ENCODE peak calls at places on chromosome 14, in ten cellular contexts. H is cardiac muscle cell, Y is heart left ventricle, P is A549, R is thoracic aorta, L is pancreas, G is upper lobe of right lung, I is lower lobe of right lung, Z is Panc1, A is tibial artery. S is an unnamed sample.

GRCh38 chr14:71403673-71404072 is 496.4 kb downstream of the PCNX1 start:
- DNase-seq in H (no peak), I (no peak), L (no peak), A (no peak), Y (no peak), R (no peak), Z (no peak), P (no peak), G (no peak), S (no peak)

GRCh38 chr14:66140213-66140918 is 345.8 kb upstream of the CCDC196 start:
- DNase-seq in R (no peak), P (no peak), L (no peak), Y (no peak), A (no peak), I (no peak), H (no peak), Z (no peak), G (no peak), S (no peak)

GRCh38 chr14:102917469-102918211 is 4.8 kb upstream of the AMN start:
- DNase-seq in P (peak; percentile 52), A (peak; percentile 65), Y (no peak), R (no peak), L (no peak), I (peak; percentile 66), Z (no peak), H (peak; percentile 75), G (peak; percentile 80), S (no peak)

GRCh38 chr14:101561145-101561896 is at the start of gene DIO3:
- DNase-seq in P (no peak), G (no peak), R (no peak), L (no peak), I (peak; percentile 37), Z (no peak), Y (no peak), A (peak; percentile 56), H (peak; percentile 93), S (no peak)

GRCh38 chr14:24441904-24442239 is 704 bp downstream of the SDR39U1 start:
- DNase-seq in R (no peak), L (no peak), G (no peak), Z (no peak), A (no peak), H (no peak), P (peak; percentile 66), Y (no peak), I (no peak), S (no peak)

GRCh38 chr14:92973265-92973797 is 50.4 kb downstream of the CHGA start:
- DNase-seq in A (peak; percentile 68), L (no peak), Y (peak; percentile 79), H (peak; percentile 62), P (no peak), G (peak; percentile 81), I (peak; percentile 76), R (peak; percentile 26), Z (no peak), S (peak; percentile 58)

GRCh38 chr14:36471431-36471830 is 48.6 kb downstream of the NKX2-1 start:
- DNase-seq in G (no peak), Y (no peak), H (no peak), I (no peak), L (no peak), Z (no peak), P (no peak), R (no peak), A (no peak), S (no peak)

GRCh38 chr14:51328089-51328941 is 88.3 kb downstream of the TMX1 start:
- DNase-seq in L (no peak), P (no peak), R (no peak), I (no peak), Y (no peak), Z (no peak), G (no peak), A (no peak), H (no peak), S (no peak)

GRCh38 chr14:59507063-59507751 is 22.9 kb downstream of the JKAMP start:
- DNase-seq in Y (peak; percentile 17), I (no peak), L (peak; percentile 16), R (peak; percentile 4), P (peak; percentile 45), G (no peak), A (peak; percentile 42), Z (peak; percentile 55), H (peak; percentile 72), S (no peak)
- TF ChIP-seq CTCF in Y (peak; percentile 64), I (peak; percentile 72), L (peak; percentile 62), R (peak; percentile 90), P (peak; percentile 57), G (peak; percentile 74), A (peak; percentile 89), Z (peak; percentile 86), H (peak; percentile 98), S (peak; percentile 60)

DNA sequence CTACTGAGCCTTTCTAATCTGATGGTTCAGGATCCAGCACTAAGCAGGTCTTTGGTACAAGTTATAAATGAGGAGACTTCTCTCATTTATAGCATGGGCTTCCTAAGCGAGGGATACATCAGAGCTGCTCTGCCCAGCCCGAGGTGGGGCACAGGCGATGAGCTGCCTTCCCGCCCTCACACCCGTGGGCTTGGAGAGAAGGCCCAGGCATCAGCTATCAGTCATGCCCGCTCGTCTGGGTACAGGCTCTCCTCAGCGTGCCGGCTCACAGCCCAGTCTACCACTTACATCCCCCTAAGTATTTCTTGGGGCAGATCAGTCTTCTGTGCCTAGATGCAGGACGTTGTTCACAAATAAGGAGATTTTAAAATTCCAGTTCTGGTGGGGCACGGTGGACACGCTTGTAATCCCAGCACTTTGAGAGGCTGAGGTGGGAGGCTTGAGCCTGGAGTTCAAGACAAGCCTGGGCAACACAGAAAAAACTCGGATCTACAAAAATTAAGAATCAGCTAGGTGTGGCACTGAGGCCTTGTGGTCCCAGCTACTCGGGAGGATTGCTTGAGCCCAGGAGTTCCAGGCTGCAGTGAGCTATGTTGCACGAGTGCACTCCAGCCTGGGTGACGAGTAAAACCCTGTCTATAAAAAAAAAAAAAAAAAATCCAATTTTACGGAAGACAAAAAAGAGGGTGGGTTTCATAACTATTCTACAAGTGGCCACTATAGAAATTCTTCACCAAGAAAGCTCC is 57.0 kb downstream of the CCDC88C start:
- DNase-seq in R (no peak), P (no peak), A (no peak), Z (no peak), H (no peak), G (no peak), L (no peak), Y (no peak), I (no peak), S (peak; percentile 63)
- H3K4me1 ChIP-seq in R (no peaks in the 10 kb centered on the region), P (no peaks in the 10 kb centered on the region), A (no peaks in the 10 kb centered on the region), Z (peaks cover 27% of the 10 kb centered on the region), H (no peaks in the 10 kb centered on the region), G (peaks cover 33% of the 10 kb centered on the region), L (no peaks in the 10 kb centered on the region), Y (no peaks in the 10 kb centered on the region), I (peaks cover 49% of the 10 kb centered on the region), S (peaks cover 63% of the 10 kb centered on the region)

GRCh38 chr14:104692261-104692938 is 3.0 kb downstream of the INF2 start:
- DNase-seq in Y (no peak), P (no peak), R (no peak), Z (no peak), G (no peak), L (no peak), H (no peak), A (no peak), I (no peak), S (peak; percentile 74)

GRCh38 chr14:104694991-104695659 is 5.7 kb downstream of the INF2 start:
- DNase-seq in I (no peak), Y (peak; percentile 74), R (no peak), G (no peak), A (no peak), Z (no peak), L (no peak), H (no peak), P (no peak), S (no peak)

GRCh38 chr14:104694475-104694950 is 5.1 kb downstream of the INF2 start:
- DNase-seq in I (no peak), L (no peak), P (no peak), Y (no peak), Z (no peak), A (no peak), H (no peak), R (no peak), G (no peak), S (peak; percentile 65)

GRCh38 chr14:104692939-104693315 is 3.5 kb downstream of the INF2 start:
- DNase-seq in L (no peak), A (no peak), I (no peak), H (no peak), R (no peak), Z (no peak), Y (no peak), G (no peak), P (no peak), S (no peak)

DNA sequence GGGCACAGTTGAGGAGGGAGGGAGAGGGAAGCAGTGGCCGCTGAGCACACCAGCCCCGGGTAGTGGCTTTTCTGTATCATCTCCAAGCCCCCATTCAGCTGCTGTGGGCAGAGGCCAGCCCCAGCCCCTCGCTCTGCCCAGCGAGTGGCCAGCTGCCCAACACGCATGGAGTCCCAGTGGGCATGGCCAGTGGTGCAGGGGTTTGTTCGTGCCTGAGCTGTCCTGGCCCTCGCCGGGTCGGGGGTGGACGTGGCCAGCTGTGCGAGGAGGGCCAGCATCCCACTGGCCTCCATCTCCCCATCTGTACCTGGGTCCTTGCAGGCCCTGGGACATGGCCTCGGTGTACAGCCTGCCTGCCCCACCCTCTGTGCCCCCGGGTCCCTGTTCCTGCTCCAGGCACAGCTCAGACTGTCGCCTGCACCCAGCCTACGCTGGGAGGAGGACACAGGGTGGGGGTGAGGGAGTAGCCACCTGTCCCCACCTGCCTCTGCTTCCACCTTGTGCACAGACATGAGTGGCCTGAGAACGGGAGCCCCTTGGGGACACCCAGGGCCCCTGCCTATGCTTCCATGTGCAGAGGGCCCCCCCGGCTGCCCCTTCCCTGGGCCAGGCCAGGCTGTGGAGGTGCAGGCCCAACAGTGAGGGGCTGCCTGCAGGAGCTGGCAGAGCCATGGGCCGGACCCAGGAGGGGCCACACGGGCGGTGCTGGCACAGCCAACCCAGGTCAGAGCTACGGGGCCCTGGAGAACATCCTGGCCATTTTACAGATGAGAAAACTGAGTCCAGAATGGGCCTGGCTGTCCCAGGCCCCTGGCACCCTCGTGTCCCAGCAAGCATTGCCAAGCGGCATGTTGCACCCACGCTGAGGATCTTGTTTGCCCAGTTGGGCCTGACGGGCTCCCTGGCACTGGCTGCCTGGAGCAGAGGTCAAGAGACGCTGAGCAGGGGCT is 4.3 kb downstream of the INF2 start:
- DNase-seq in A (no peak), I (no peak), H (no peak), Y (no peak), Z (no peak), L (no peak), G (no peak), P (no peak), R (no peak), S (peak; percentile 76)
- H3K27ac ChIP-seq in A (peak overlapping the region; percentile 88), I (no peak overlapping the region), H (no peak overlapping the region), Y (no peak overlapping the region), Z (peak overlapping the region; percentile 88), L (no peak overlapping the region), G (no peak overlapping the region), P (no peak overlapping the region), R (no peak overlapping the region), S (no peak overlapping the region)

GRCh38 chr14:94593376-94593748 is 12.1 kb downstream of the SERPINA5 start:
- DNase-seq in A (no peak), Y (no peak), G (no peak), H (no peak), R (no peak), P (no peak), Z (no peak), L (no peak), I (no peak), S (no peak)

GRCh38 chr14:94596361-94596760 is 15.1 kb downstream of the SERPINA5 start:
- DNase-seq in I (no peak), H (no peak), Z (no peak), Y (no peak), L (no peak), R (no peak), A (no peak), P (no peak), G (no peak), S (no peak)

GRCh38 chr14:94595912-94596311 is 14.7 kb downstream of the SERPINA5 start:
- DNase-seq in L (no peak), Z (no peak), A (no peak), P (no peak), H (no peak), Y (no peak), R (no peak), G (no peak), I (no peak), S (no peak)

GRCh38 chr14:94593749-94594431 is 12.7 kb downstream of the SERPINA5 start:
- DNase-seq in P (no peak), R (no peak), G (no peak), L (no peak), I (no peak), A (no peak), Y (no peak), Z (no peak), H (no peak), S (no peak)

GRCh38 chr14:94594441-94594840 is 13.2 kb downstream of the SERPINA5 start:
- DNase-seq in H (no peak), L (no peak), Y (no peak), P (no peak), R (no peak), G (no peak), Z (no peak), A (no peak), I (no peak), S (no peak)
- TF ChIP-seq CTCF in H (no peak), L (no peak), Y (no peak), P (no peak), R (no peak), G (no peak), Z (no peak), A (no peak), I (no peak), S (no peak)